ENCODE peak calls at places on chromosomes 16 and 17, in ten cellular contexts. F, G, P, V, D, H, A, X, S and T are unnamed samples.
A peak's percentile ranks its signal among the peaks of the same experiment; 100 is the strongest.

GRCh38 chr17:19250421-19251141 is 13.4 kb downstream of the EPN2 start:
- DNase-seq in F (no peak), G (no peak), P (peak; percentile 38), V (no peak), D (no peak), H (no peak), A (no peak), X (no peak), S (no peak), T (no peak)

GRCh38 chr17:1920948-1921351 is 91.1 kb downstream of the RPA1 start:
- DNase-seq in F (no peak), G (no peak), P (no peak), V (no peak), D (no peak), H (no peak), A (no peak), X (no peak), S (no peak), T (no peak)

GRCh38 chr17:81898029-81898866 is 3.8 kb upstream of the NPB start:
- DNase-seq in F (no peak), G (peak; percentile 69), P (no peak), V (peak; percentile 62), D (no peak), H (no peak), A (no peak), X (peak; percentile 94), S (no peak), T (peak; percentile 76)

GRCh38 chr17:81518785-81519283 is 6.2 kb upstream of the ACTG1 start:
- DNase-seq in F (no peak), G (peak; percentile 55), P (peak; percentile 56), V (no peak), D (no peak), H (peak; percentile 67), A (no peak), X (no peak), S (peak; percentile 78), T (no peak)

GRCh38 chr17:74354561-74354960 is 7.1 kb downstream of the BTBD17 start:
- DNase-seq in F (no peak), G (no peak), P (no peak), V (no peak), D (no peak), H (no peak), A (no peak), X (no peak), S (no peak), T (no peak)

GRCh38 chr17:32345953-32346600 is 3.9 kb upstream of the ZNF207 start:
- DNase-seq in F (no peak), G (no peak), P (no peak), V (no peak), D (no peak), H (no peak), A (no peak), X (no peak), S (no peak), T (no peak)

GRCh38 chr16:76345093-76345735 is 68.0 kb downstream of the CNTNAP4 start:
- DNase-seq in F (no peak), G (no peak), P (peak; percentile 24), V (peak; percentile 98), D (no peak), H (no peak), A (peak; percentile 64), X (peak; percentile 12), S (no peak), T (no peak)

GRCh38 chr17:49315551-49315951 is 46.5 kb downstream of the ZNF652 start:
- DNase-seq in F (peak; percentile 73), G (peak; percentile 97), P (peak; percentile 87), V (peak; percentile 90), D (peak; percentile 14), H (peak; percentile 82), A (peak; percentile 89), X (peak; percentile 90), S (peak; percentile 79), T (peak; percentile 84)

GRCh38 chr17:8586766-8587165 is 43.8 kb downstream of the MYH10 start:
- DNase-seq in F (no peak), G (no peak), P (no peak), V (no peak), D (no peak), H (no peak), A (no peak), X (no peak), S (no peak), T (no peak)

GRCh38 chr17:8588877-8589276 is 41.6 kb downstream of the MYH10 start:
- DNase-seq in F (no peak), G (no peak), P (no peak), V (no peak), D (no peak), H (no peak), A (no peak), X (no peak), S (no peak), T (no peak)

GRCh38 chr17:8585911-8586310 is 44.6 kb downstream of the MYH10 start:
- DNase-seq in F (no peak), G (no peak), P (no peak), V (no peak), D (no peak), H (no peak), A (no peak), X (no peak), S (no peak), T (no peak)

GRCh38 chr17:8581002-8581658 is 49.4 kb downstream of the MYH10 start:
- DNase-seq in F (no peak), G (no peak), P (no peak), V (no peak), D (no peak), H (no peak), A (no peak), X (no peak), S (no peak), T (no peak)

DNA sequence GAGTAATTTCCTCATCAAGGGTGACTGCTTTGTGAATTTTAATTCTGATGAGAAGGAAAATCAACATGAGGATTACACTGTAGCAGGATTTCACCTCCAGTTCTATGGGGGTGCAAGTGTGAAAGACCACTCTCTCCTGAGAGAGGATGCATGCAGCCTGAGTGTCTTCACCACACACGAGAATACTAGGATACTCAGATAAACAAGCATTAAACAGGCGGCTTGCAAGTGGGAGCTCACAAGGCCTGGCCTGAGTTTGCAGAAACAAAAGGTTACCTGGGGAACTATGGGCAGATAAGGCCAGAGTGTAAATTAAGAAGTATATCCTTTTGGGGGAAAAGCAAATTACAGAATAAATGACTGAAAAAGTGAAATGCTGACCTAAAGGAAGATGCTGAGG is 46.6 kb downstream of the MYH10 start:
- DNase-seq in F (no peak), G (no peak), P (no peak), V (no peak), D (no peak), H (no peak), A (no peak), X (no peak), S (no peak), T (no peak)
- H3K4me3 ChIP-seq in F (no peak overlapping the region), G (no peak overlapping the region), P (no peak overlapping the region), V (no peak overlapping the region), D (no peak overlapping the region), H (no peak overlapping the region), A (peak overlapping the region; percentile 15), X (no peak overlapping the region), S (no peak overlapping the region), T (no peak overlapping the region)

GRCh38 chr17:77254961-77255741 is 114.4 kb downstream of the SEC14L1 start:
- DNase-seq in F (no peak), G (peak; percentile 93), P (peak; percentile 29), V (peak; percentile 87), D (no peak), H (peak; percentile 82), A (peak; percentile 70), X (peak; percentile 75), S (no peak), T (peak; percentile 90)

GRCh38 chr17:77257596-77258458 is 117.1 kb downstream of the SEC14L1 start:
- DNase-seq in F (no peak), G (no peak), P (no peak), V (no peak), D (no peak), H (no peak), A (no peak), X (no peak), S (no peak), T (no peak)

GRCh38 chr17:77257169-77257568 is 116.4 kb downstream of the SEC14L1 start:
- DNase-seq in F (no peak), G (no peak), P (no peak), V (no peak), D (no peak), H (no peak), A (no peak), X (no peak), S (no peak), T (no peak)

GRCh38 chr17:77256710-77257109 is 115.9 kb downstream of the SEC14L1 start:
- DNase-seq in F (no peak), G (no peak), P (no peak), V (no peak), D (no peak), H (no peak), A (no peak), X (no peak), S (no peak), T (no peak)

DNA sequence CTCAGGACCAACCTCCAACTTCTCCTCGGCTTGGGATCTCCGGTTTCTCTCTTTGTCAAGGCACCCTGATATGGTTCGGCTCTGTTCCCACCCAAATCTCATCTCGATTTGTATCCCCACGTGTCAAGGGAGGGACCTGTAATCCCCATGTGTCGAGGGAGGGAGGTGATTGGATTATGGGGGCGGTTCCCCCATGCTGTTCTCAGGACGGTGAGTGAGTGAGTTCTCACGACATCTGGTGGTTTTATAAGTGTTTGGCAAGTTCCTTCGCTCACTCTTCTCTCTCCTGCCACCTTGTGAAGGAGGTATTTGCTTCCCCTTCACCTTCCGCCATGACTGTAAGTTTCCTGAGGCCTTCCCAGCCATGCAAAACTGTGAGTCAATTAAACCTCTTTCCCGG is 117.9 kb downstream of the SEC14L1 start:
- DNase-seq in F (no peak), G (no peak), P (no peak), V (no peak), D (no peak), H (no peak), A (no peak), X (no peak), S (no peak), T (no peak)
- TF ChIP-seq CTCF in F (no peak), G (no peak), P (no peak), V (no peak), D (no peak), H (no peak), A (no peak), X (no peak), S (no peak), T (no peak)

GRCh38 chr17:13592427-13592826 is 9.3 kb downstream of the HS3ST3A1 start:
- DNase-seq in F (no peak), G (no peak), P (no peak), V (peak; percentile 57), D (no peak), H (no peak), A (no peak), X (no peak), S (no peak), T (peak; percentile 89)

GRCh38 chr17:13594310-13594709 is 7.4 kb downstream of the HS3ST3A1 start:
- DNase-seq in F (peak; percentile 21), G (no peak), P (no peak), V (no peak), D (no peak), H (no peak), A (no peak), X (no peak), S (no peak), T (peak; percentile 31)

GRCh38 chr17:13593021-13593751 is 8.5 kb downstream of the HS3ST3A1 start:
- DNase-seq in F (no peak), G (no peak), P (no peak), V (no peak), D (no peak), H (no peak), A (no peak), X (no peak), S (no peak), T (no peak)

GRCh38 chr17:13594762-13595697 is 6.7 kb downstream of the HS3ST3A1 start:
- DNase-seq in F (peak; percentile 72), G (peak; percentile 67), P (peak; percentile 80), V (peak; percentile 90), D (peak; percentile 16), H (peak; percentile 53), A (peak; percentile 82), X (peak; percentile 89), S (peak; percentile 73), T (peak; percentile 92)

DNA sequence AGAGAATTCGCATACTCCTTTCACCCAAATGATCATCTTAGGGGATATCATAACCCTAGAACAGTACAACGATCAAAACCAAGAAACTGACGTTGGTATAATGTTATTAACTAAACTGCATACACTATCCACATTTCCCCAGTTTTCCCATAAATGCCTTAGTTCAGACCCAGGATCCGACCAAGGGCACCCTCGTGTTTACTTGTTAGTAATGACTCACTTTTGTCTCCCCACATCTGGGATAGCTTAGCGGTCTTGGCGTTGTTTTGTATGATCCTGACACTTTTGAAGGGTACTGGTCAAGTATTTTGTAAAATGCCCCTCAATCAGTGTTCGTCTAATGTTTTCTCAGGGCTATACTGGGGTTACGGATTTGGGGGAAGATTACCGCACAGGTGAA is 8.0 kb downstream of the HS3ST3A1 start:
- DNase-seq in F (peak; percentile 63), G (no peak), P (no peak), V (no peak), D (no peak), H (no peak), A (no peak), X (peak; percentile 35), S (no peak), T (peak; percentile 87)
- H3K4me3 ChIP-seq in F (peak overlapping the region; percentile 26), G (no peak overlapping the region), P (no peak overlapping the region), V (no peak overlapping the region), D (no peak overlapping the region), H (no peak overlapping the region), A (no peak overlapping the region), X (no peak overlapping the region), S (no peak overlapping the region), T (no peak overlapping the region)

GRCh38 chr16:23072084-23072599 is 77.1 kb downstream of the USP31 start:
- DNase-seq in F (no peak), G (peak; percentile 56), P (peak; percentile 15), V (peak; percentile 84), D (no peak), H (no peak), A (peak; percentile 80), X (peak; percentile 86), S (peak; percentile 84), T (peak; percentile 77)

GRCh38 chr16:23074423-23074822 is 74.8 kb downstream of the USP31 start:
- DNase-seq in F (no peak), G (no peak), P (no peak), V (peak; percentile 8), D (no peak), H (no peak), A (no peak), X (no peak), S (no peak), T (no peak)

GRCh38 chr16:23069844-23070243 is 79.4 kb downstream of the USP31 start:
- DNase-seq in F (no peak), G (no peak), P (no peak), V (no peak), D (no peak), H (no peak), A (no peak), X (no peak), S (no peak), T (no peak)

GRCh38 chr16:23071202-23072083 is 77.8 kb downstream of the USP31 start:
- DNase-seq in F (no peak), G (no peak), P (no peak), V (peak; percentile 65), D (no peak), H (no peak), A (no peak), X (peak; percentile 59), S (no peak), T (peak; percentile 22)

DNA sequence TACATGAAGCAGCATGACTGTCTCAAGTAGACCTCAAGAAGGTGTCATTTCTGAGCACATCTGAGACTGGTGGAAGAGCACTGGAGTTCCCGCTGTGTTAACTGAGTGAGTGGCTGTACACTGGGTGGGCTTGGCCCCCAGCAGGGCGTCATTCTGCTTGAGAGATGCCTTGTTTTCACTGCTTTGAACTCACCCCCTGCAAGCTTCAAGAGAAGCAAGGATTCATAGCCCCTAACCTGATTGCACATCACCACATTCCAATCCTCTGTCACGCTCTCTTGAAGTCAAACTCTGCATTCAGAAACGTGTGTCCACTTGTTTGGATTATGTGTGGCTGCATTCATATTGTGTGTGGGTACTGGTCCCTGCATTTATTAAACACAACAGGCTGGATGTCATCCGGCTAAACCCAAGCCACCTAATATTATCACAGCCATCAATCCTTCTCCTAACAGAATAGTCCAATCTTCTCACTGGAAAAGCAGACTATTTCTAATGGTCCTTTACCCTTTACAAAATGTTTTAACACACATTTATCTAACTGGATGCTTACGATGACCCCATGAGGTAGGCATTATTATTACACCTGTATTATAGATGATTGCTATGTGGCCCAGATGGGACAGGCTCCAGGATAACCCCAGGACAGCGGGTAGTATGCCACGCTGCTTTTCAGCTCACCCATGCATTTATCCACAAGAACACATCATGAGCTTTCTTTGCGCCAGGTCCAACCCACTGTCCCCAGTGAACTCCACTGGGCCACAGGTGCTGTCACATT is 76.3 kb downstream of the USP31 start:
- DNase-seq in F (no peak), G (peak; percentile 25), P (no peak), V (no peak), D (no peak), H (no peak), A (no peak), X (peak; percentile 80), S (no peak), T (no peak)
- TF ChIP-seq CTCF in F (no peak), G (peak; percentile 5), P (no peak), V (no peak), D (peak; percentile 34), H (no peak), A (no peak), X (no peak), S (no peak), T (peak; percentile 9)